ENCODE peak calls at places on chromosome 7, in four cellular contexts. F is T-helper 2 cell, Z is activated T-cell treated with anti-CD3 and anti-CD28 coated beads for 1 hour, U is globus pallidus. N is an unnamed sample.

GRCh38 chr7:40623863-40624262 is 489.1 kb downstream of the SUGCT start:
- DNase-seq in F (no peak), Z (no peak), U (no peak), N (no peak)

GRCh38 chr7:129615018-129615417 is 3.5 kb downstream of the NRF1 start:
- DNase-seq in F (no peak), Z (no peak), U (no peak), N (no peak)

GRCh38 chr7:129665013-129665401 is 53.5 kb downstream of the NRF1 start:
- DNase-seq in F (no peak), Z (no peak), U (no peak), N (no peak)

GRCh38 chr7:11786186-11786585 is 45.8 kb downstream of the THSD7A start:
- DNase-seq in F (no peak), Z (no peak), U (no peak), N (no peak)

GRCh38 chr7:47180268-47180826 is 401.6 kb downstream of the TNS3 start:
- DNase-seq in F (no peak), Z (no peak), U (peak; percentile 45), N (peak; percentile 34)

GRCh38 chr7:104552102-104552501 is 223.7 kb downstream of the LHFPL3 start:
- DNase-seq in F (no peak), Z (no peak), U (no peak), N (no peak)

GRCh38 chr7:20514364-20514763 is 101.1 kb upstream of the ABCB5 start:
- DNase-seq in F (no peak), Z (no peak), U (peak; percentile 63), N (peak; percentile 51)

GRCh38 chr7:41769162-41769561 is 66.3 kb upstream of the INHBA start:
- DNase-seq in F (no peak), Z (no peak), U (no peak), N (no peak)

GRCh38 chr7:108403597-108404217 is 52.5 kb downstream of the NRCAM start:
- DNase-seq in F (no peak), Z (no peak), U (no peak), N (no peak)

GRCh38 chr7:33628894-33629293 is 276.4 kb upstream of the BMPER start:
- DNase-seq in F (no peak), Z (no peak), U (no peak), N (no peak)

GRCh38 chr7:70695804-70696104 is 436.2 kb upstream of the GALNT17 start:
- DNase-seq in F (no peak), Z (no peak), U (no peak), N (no peak)

GRCh38 chr7:1741246-1741645 is 71.2 kb downstream of the ELFN1 start:
- DNase-seq in F (no peak), Z (no peak), U (no peak), N (no peak)

GRCh38 chr7:24108906-24109376 is 175.0 kb upstream of the NPY start:
- DNase-seq in F (no peak), Z (no peak), U (no peak), N (no peak)

GRCh38 chr7:84900215-84900614 is 286.6 kb downstream of the SEMA3D start:
- DNase-seq in F (no peak), Z (no peak), U (no peak), N (no peak)

GRCh38 chr7:40506158-40506557 is 371.4 kb downstream of the SUGCT start:
- DNase-seq in F (no peak), Z (no peak), U (no peak), N (no peak)

GRCh38 chr7:146478975-146479492 is 362.4 kb downstream of the CNTNAP2 start:
- DNase-seq in F (no peak), Z (no peak), U (no peak), N (peak; percentile 71)

GRCh38 chr7:54252256-54253035 is 289.7 kb upstream of the VSTM2A start:
- DNase-seq in F (no peak), Z (no peak), U (no peak), N (no peak)

GRCh38 chr7:117324940-117325339 is 2.1 kb upstream of the WNT2 start:
- DNase-seq in F (no peak), Z (no peak), U (no peak), N (no peak)

GRCh38 chr7:70177166-70177565 is 578.9 kb downstream of the AUTS2 start:
- DNase-seq in F (no peak), Z (no peak), U (no peak), N (no peak)

GRCh38 chr7:93948106-93948505 is 26.6 kb downstream of the GNG11 start:
- DNase-seq in F (no peak), Z (no peak), U (no peak), N (no peak)

GRCh38 chr7:66138994-66139752 is 24.5 kb downstream of the CRCP start:
- DNase-seq in F (no peak), Z (no peak), U (no peak), N (no peak)

GRCh38 chr7:91156326-91156725 is 107.9 kb upstream of the FZD1 start:
- DNase-seq in F (no peak), Z (no peak), U (no peak), N (no peak)

GRCh38 chr7:124799448-124799847 is 33.9 kb upstream of the GPR37 start:
- DNase-seq in F (no peak), Z (no peak), U (no peak), N (no peak)

GRCh38 chr7:143929224-143929920 is 5.7 kb upstream of the OR2F2 start:
- DNase-seq in F (no peak), Z (no peak), U (no peak), N (peak; percentile 59)

GRCh38 chr7:158348446-158348845 is 239.2 kb downstream of the PTPRN2 start:
- DNase-seq in F (no peak), Z (no peak), U (no peak), N (no peak)

GRCh38 chr7:92631067-92631829 is 41.1 kb upstream of the FAM133B start:
- DNase-seq in F (no peak), Z (no peak), U (no peak), N (no peak)

GRCh38 chr7:69002416-69002815 is 595.9 kb upstream of the AUTS2 start:
- DNase-seq in F (no peak), Z (no peak), U (no peak), N (no peak)

GRCh38 chr7:53900856-53901528 is 641.2 kb upstream of the VSTM2A start:
- DNase-seq in F (no peak), Z (no peak), U (no peak), N (no peak)

GRCh38 chr7:111107576-111107975 is 16.6 kb downstream of the LRRN3 start:
- DNase-seq in F (no peak), Z (no peak), U (no peak), N (no peak)

GRCh38 chr7:116177009-116177408 is 33.3 kb upstream of the TES start:
- DNase-seq in F (no peak), Z (no peak), U (no peak), N (no peak)

GRCh38 chr7:40311307-40311706 is 176.5 kb downstream of the SUGCT start:
- DNase-seq in F (no peak), Z (no peak), U (no peak), N (no peak)

GRCh38 chr7:2193575-2194305 is 39.0 kb downstream of the MAD1L1 start:
- DNase-seq in F (no peak), Z (no peak), U (no peak), N (no peak)

GRCh38 chr7:100444311-100445278 is 8.3 kb upstream of the PPP1R35 start:
- DNase-seq in F (no peak), Z (no peak), U (no peak), N (no peak)